ENCODE peak calls at places on chromosome 10, in six cellular contexts. D is HAP-1, J is nephron progenitor cell, X is DND-41, Z is left ventricle myocardium inferior, S is HuH-7. G is an unnamed sample.
A peak's percentile ranks its signal among the peaks of the same experiment; 100 is the strongest.

GRCh38 chr10:94747838-94748237 is 14.6 kb upstream of the CYP2C19 start:
- DNase-seq in Z (no peak), X (no peak), S (no peak), D (no peak), J (no peak), G (no peak)

GRCh38 chr10:8183241-8183704 is 128.8 kb downstream of the GATA3 start:
- DNase-seq in J (no peak), D (no peak), S (no peak), Z (no peak), X (no peak), G (no peak)

GRCh38 chr10:80599424-80599847 is 61.7 kb downstream of the SH2D4B start:
- DNase-seq in J (peak; percentile 73), X (peak; percentile 39), S (peak; percentile 62), D (peak; percentile 51), Z (peak; percentile 36), G (peak; percentile 64)

GRCh38 chr10:70323143-70323696 is 39.4 kb upstream of the NPFFR1 start:
- DNase-seq in S (no peak), Z (no peak), D (no peak), X (no peak), J (no peak), G (no peak)

GRCh38 chr10:103224133-103224532 is 21.6 kb upstream of the RPEL1 start:
- DNase-seq in Z (no peak), J (no peak), D (no peak), X (no peak), S (no peak), G (no peak)

GRCh38 chr10:61965694-61966284 is 64.3 kb downstream of the ARID5B start:
- DNase-seq in J (no peak), Z (no peak), S (no peak), D (peak; percentile 76), X (no peak), G (no peak)

GRCh38 chr10:104639595-104640338 is 1.3 kb upstream of the SORCS3 start:
- DNase-seq in Z (no peak), J (peak; percentile 17), D (no peak), X (no peak), S (no peak), G (peak; percentile 81)

GRCh38 chr10:61335359-61335758 is 117.8 kb downstream of the TMEM26 start:
- DNase-seq in Z (no peak), D (no peak), X (no peak), J (no peak), S (no peak), G (no peak)

GRCh38 chr10:111076682-111077661 is at the start of gene ADRA2A:
- DNase-seq in Z (peak; percentile 35), X (no peak), D (peak; percentile 18), S (peak; percentile 75), J (peak; percentile 80), G (peak; percentile 82)

GRCh38 chr10:131790021-131790420 is 110.8 kb upstream of the PPP2R2D start:
- DNase-seq in X (peak; percentile 41), J (no peak), S (no peak), Z (no peak), D (no peak), G (no peak)

GRCh38 chr10:118595064-118595420 is 406 bp downstream of the PRLHR start:
- DNase-seq in D (no peak), Z (no peak), J (peak; percentile 4), S (no peak), X (no peak), G (no peak)

GRCh38 chr10:6497524-6498140 is 82.4 kb downstream of the PRKCQ start:
- DNase-seq in S (no peak), Z (no peak), J (no peak), D (no peak), X (no peak), G (peak; percentile 33)

GRCh38 chr10:97040706-97041105 is 145.1 kb downstream of the SLIT1 start:
- DNase-seq in S (no peak), D (no peak), Z (no peak), J (no peak), X (no peak), G (no peak)

GRCh38 chr10:75211007-75211735 is 575 bp downstream of the VDAC2 start:
- DNase-seq in Z (no peak), X (peak; percentile 27), J (peak; percentile 29), S (no peak), D (peak; percentile 52), G (no peak)

GRCh38 chr10:102120142-102120986 is at the start of gene LDB1:
- DNase-seq in X (peak; percentile 85), S (peak; percentile 91), Z (peak; percentile 82), D (peak; percentile 87), J (peak; percentile 80), G (peak; percentile 94)

GRCh38 chr10:70778267-70778924 is 6.8 kb downstream of the TBATA start:
- DNase-seq in Z (no peak), J (no peak), S (no peak), X (no peak), D (no peak), G (no peak)

GRCh38 chr10:24465899-24466615 is 257.1 kb downstream of the KIAA1217 start:
- DNase-seq in X (no peak), J (no peak), S (peak; percentile 73), Z (no peak), D (no peak), G (no peak)

GRCh38 chr10:94412439-94412838 is 10.1 kb downstream of the TBC1D12 start:
- DNase-seq in X (no peak), J (no peak), D (no peak), S (no peak), Z (no peak), G (no peak)

GRCh38 chr10:8113616-8114015 is 59.1 kb downstream of the GATA3 start:
- DNase-seq in D (no peak), J (no peak), X (no peak), S (no peak), Z (no peak), G (no peak)